ENCODE peak calls at places on chromosomes 7 and 10, in four cellular contexts. J is HepG2, S is WTC11, C is K562. L is an unnamed sample.

GRCh38 chr10:77887631-77888355 is 38.8 kb downstream of the DLG5 start:
- DNase-seq in J (peak; percentile 89), S (no peak), C (no peak), L (no peak)

GRCh38 chr10:132700168-132701098 is 85.5 kb downstream of the NKX6-2 start:
- DNase-seq in J (no peak), S (no peak), C (no peak), L (no peak)

GRCh38 chr7:20778063-20778721 is 8.5 kb downstream of the SP8 start:
- DNase-seq in J (no peak), S (peak; percentile 86), C (peak; percentile 28), L (peak; percentile 37)

GRCh38 chr10:133315847-133316246 is 7.1 kb downstream of the ZNF511 start:
- DNase-seq in J (peak; percentile 27), S (no peak), C (no peak), L (peak; percentile 82)

GRCh38 chr10:75650648-75651047 is 219.2 kb downstream of the LRMDA start:
- DNase-seq in J (no peak), S (no peak), C (no peak), L (no peak)

GRCh38 chr7:121085922-121086321 is 97.4 kb downstream of the CPED1 start:
- DNase-seq in J (no peak), S (no peak), C (no peak), L (no peak)

GRCh38 chr7:47478926-47479791 is 102.8 kb downstream of the TNS3 start:
- DNase-seq in J (no peak), S (no peak), C (no peak), L (no peak)

GRCh38 chr10:22986771-22987542 is 59.1 kb downstream of the ARMC3 start:
- DNase-seq in J (peak; percentile 6), S (no peak), C (no peak), L (no peak)

GRCh38 chr10:24777191-24777590 is 53.5 kb upstream of the ARHGAP21 start:
- DNase-seq in J (no peak), S (no peak), C (no peak), L (no peak)

GRCh38 chr10:46525824-46526681 is 30.4 kb downstream of the GPRIN2 start:
- DNase-seq in J (no peak), S (no peak), C (no peak), L (no peak)

GRCh38 chr7:120055300-120055699 is 217.7 kb upstream of the KCND2 start:
- DNase-seq in J (no peak), S (no peak), C (no peak), L (no peak)

GRCh38 chr10:98293550-98294269 is 25.7 kb upstream of the LOXL4 start:
- DNase-seq in J (no peak), S (no peak), C (no peak), L (no peak)

GRCh38 chr7:122430710-122431109 is 126.2 kb upstream of the FEZF1 start:
- DNase-seq in J (no peak), S (no peak), C (no peak), L (no peak)

GRCh38 chr10:13808556-13809391 is 222.0 kb downstream of the PRPF18 start:
- DNase-seq in J (no peak), S (no peak), C (no peak), L (no peak)

GRCh38 chr10:101783736-101784118 is 481 bp upstream of the NPM3 start:
- DNase-seq in J (no peak), S (no peak), C (no peak), L (no peak)

GRCh38 chr10:78991187-78991586 is 77.6 kb upstream of the ZMIZ1 start:
- DNase-seq in J (no peak), S (no peak), C (no peak), L (no peak)

GRCh38 chr7:66110861-66111260 is 3.8 kb upstream of the CRCP start:
- DNase-seq in J (peak; percentile 48), S (no peak), C (no peak), L (peak; percentile 68)

GRCh38 chr7:112202819-112203218 is 3.4 kb downstream of the DOCK4 start:
- DNase-seq in J (peak; percentile 84), S (no peak), C (no peak), L (no peak)

GRCh38 chr7:136655414-136655813 is 213.0 kb upstream of the CHRM2 start:
- DNase-seq in J (no peak), S (no peak), C (no peak), L (no peak)

GRCh38 chr7:1312098-1313070 is 79.7 kb downstream of the UNCX start:
- DNase-seq in J (no peak), S (no peak), C (no peak), L (peak; percentile 25)

GRCh38 chr10:104123397-104123796 is 1.4 kb downstream of the SFR1 start:
- DNase-seq in J (no peak), S (no peak), C (no peak), L (peak; percentile 39)

GRCh38 chr10:58258977-58259692 is 8.6 kb downstream of the IPMK start:
- DNase-seq in J (no peak), S (no peak), C (peak; percentile 34), L (no peak)

GRCh38 chr10:6667679-6668270 is 87.7 kb upstream of the PRKCQ start:
- DNase-seq in J (peak; percentile 18), S (peak; percentile 41), C (peak; percentile 36), L (peak; percentile 66)

GRCh38 chr7:44277391-44277790 is 48.0 kb downstream of the CAMK2B start:
- DNase-seq in J (no peak), S (no peak), C (no peak), L (no peak)

GRCh38 chr7:40826419-40827216 is 691.8 kb downstream of the SUGCT start:
- DNase-seq in J (peak; percentile 1), S (no peak), C (no peak), L (no peak)

GRCh38 chr7:81256991-81257390 is 338.1 kb upstream of the SEMA3C start:
- DNase-seq in J (peak; percentile 3), S (peak; percentile 44), C (no peak), L (no peak)
- TF ChIP-seq ESRRA in J (no peak), S (no peak), C (no peak), L (no peak)

DNA sequence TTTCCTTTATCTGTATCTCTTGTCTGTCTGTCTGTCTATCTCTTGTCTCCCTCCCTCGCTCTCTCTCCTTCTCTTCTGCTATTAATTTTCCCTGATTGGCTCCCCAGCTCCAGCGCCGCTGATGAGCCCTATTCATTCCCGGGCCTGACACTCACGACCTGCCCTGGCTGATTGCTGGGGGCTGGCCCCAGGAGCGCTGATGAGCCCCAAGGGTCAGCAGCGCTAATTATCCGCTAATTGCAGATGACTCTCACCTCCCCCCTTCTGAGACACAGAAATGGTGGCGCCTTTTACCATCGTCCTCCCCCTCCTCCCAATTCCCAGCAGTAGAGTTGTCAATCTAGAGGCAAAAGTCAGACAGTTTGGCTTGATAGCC is 1.3 kb upstream of the GBX1 start:
- DNase-seq in J (no peak), S (no peak), C (no peak), L (no peak)
- TF ChIP-seq JUN in J (no peak), S (no peak), C (no peak), L (no peak)

DNA sequence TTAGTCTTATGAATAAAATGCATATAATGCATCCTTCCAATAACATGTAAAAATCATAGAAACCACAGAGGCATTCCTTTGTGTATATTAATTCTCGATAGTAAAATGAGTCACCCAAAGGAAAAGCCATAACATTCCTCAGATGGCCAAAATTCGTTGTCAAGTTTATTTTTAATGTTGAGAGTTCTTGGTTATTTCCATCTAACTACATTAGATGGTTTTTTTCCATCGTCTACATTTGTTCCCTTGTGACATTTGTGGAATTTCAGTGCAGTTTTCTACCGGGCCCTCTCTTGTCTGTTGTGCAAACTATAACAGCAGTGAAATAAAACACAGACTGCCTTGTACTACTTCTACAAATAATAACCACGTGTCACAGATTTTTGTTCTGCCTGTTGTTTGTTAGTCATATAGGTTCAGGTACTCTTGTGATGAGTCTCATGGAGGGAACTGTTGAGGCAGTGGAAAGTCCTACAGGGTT is 54.7 kb upstream of the CCAR1 start:
- DNase-seq in J (no peak), S (no peak), C (no peak), L (no peak)
- TF ChIP-seq ESRRA in J (no peak), S (no peak), C (no peak), L (no peak)

DNA sequence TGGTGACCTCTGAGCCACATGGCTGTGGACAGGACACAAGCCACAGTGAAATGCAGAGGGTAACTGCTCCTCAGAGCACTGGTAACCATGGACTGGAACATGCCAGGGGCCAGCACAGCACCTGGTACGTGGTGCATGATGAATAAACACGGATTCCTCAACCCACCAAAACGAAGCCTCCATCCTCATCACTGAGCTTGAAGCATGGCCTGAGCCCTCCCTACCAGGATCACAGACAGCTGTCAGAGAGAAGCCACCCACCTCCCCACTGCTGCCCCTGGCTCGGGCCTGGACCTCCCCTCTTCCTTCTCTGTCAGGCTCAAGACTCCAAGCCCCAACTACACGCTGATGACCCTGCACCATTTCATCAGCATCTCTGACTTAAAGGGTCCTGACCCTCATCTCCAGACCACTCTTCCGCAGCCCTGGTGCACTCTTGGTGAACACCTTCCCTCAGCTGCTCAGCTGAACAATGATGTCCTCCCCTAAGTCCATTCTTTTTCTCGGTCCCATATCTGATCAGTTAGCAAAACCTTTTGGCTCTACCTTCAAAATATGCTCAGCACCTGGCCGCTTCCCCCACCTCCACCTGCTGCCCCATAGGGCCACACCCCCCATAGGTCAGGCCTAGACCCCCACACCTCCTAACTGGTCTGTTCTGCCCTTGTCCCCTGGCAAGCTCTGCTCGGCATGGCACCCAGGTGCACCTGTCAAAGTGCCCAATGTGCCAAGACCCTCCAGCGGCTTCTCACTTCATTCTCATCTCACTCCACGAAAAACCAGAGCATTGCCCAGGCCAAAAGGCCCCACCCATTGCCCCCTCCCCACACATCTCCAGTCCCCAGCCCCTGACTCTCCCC is 141.1 kb downstream of the MAPK8 start:
- DNase-seq in J (no peak), S (no peak), C (no peak), L (no peak)
- TF ChIP-seq JUN in J (no peak), S (no peak), C (no peak), L (no peak)

DNA sequence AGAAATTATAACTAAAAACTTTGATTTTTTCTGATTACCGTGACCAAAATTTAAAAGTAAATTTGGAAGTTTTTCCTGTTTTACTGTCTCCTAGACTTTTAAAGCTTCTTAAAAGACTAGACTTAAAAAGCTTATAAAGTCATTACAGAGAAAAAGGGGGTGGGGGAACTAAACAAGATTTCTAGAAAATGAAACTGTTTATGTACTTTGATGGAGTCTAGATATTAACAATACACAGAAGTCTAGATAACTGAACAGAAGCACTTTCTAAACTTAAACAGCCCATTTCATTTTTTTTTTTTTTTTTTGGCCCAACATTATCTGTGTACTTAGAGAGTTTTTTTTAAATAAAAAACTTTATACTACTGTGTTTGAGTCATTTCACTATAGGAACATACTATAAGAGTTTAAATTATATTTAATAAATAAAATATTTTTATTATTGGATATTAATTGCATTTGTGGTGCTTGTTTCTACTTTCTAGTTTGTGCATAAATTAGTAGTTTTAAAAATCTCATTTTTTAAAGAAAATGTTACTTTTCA is 98.5 kb downstream of the PHTF2 start:
- DNase-seq in J (no peak), S (no peak), C (no peak), L (no peak)
- TF ChIP-seq ESRRA in J (no peak), S (no peak), C (no peak), L (no peak)

GRCh38 chr7:158244430-158244829 is 343.2 kb downstream of the PTPRN2 start:
- DNase-seq in J (no peak), S (no peak), C (no peak), L (no peak)

GRCh38 chr7:158246960-158247673 is 340.5 kb downstream of the PTPRN2 start:
- DNase-seq in J (no peak), S (no peak), C (no peak), L (no peak)

GRCh38 chr7:158246272-158246959 is 341.2 kb downstream of the PTPRN2 start:
- DNase-seq in J (no peak), S (no peak), C (no peak), L (no peak)

GRCh38 chr7:158244873-158245723 is 342.5 kb downstream of the PTPRN2 start:
- DNase-seq in J (no peak), S (no peak), C (no peak), L (no peak)

GRCh38 chr7:158245724-158246041 is 341.9 kb downstream of the PTPRN2 start:
- DNase-seq in J (no peak), S (no peak), C (no peak), L (no peak)
- TF ChIP-seq JUN in J (no peak), S (no peak), C (no peak), L (no peak)